ENCODE peak calls at places on chromosomes 1 and 21, in eight cellular contexts. Q is lower lobe of right lung, T is fibroblast of lung, L is A673, N is MM.1S, E is thoracic aorta, H is bronchial epithelial cell, P is sigmoid colon. Z is an unnamed sample.

GRCh38 chr1:103997631-103998030 is 247.9 kb downstream of the AMY1C start:
- DNase-seq in Q (no peak), T (no peak), L (no peak), N (no peak), E (no peak), H (no peak), P (no peak), Z (no peak)

GRCh38 chr1:206472454-206472853 is 2.2 kb downstream of the IKBKE start:
- DNase-seq in Q (peak), T (peak), L (peak), N (no peak), E (no peak), H (peak), P (no peak), Z (peak)

GRCh38 chr1:197915797-197916686 is 1.1 kb upstream of the LHX9 start:
- DNase-seq in Q (peak), T (peak), L (peak), N (peak), E (no peak), H (peak), P (no peak), Z (no peak)

GRCh38 chr1:2972879-2973575 is 48.2 kb upstream of the ACTRT2 start:
- DNase-seq in Q (no peak), T (no peak), L (no peak), N (no peak), E (no peak), H (no peak), P (peak), Z (no peak)

GRCh38 chr1:59971464-59971911 is 44.9 kb upstream of the CYP2J2 start:
- DNase-seq in Q (peak), T (peak), L (peak), N (peak), E (peak), H (peak), P (peak), Z (peak)

GRCh38 chr1:241730031-241730430 is 78.0 kb downstream of the WDR64 start:
- DNase-seq in Q (no peak), T (no peak), L (no peak), N (no peak), E (no peak), H (no peak), P (no peak), Z (no peak)

GRCh38 chr21:20790113-20790512 is 208.1 kb upstream of the NCAM2 start:
- DNase-seq in Q (no peak), T (no peak), L (no peak), N (no peak), E (no peak), H (no peak), P (no peak), Z (no peak)

GRCh38 chr1:224205438-224205840 is 22.4 kb downstream of the DEGS1 start:
- DNase-seq in Q (no peak), T (peak), L (no peak), N (no peak), E (no peak), H (peak), P (no peak), Z (peak)

GRCh38 chr1:230807029-230807428 is 59.8 kb downstream of the CAPN9 start:
- DNase-seq in Q (no peak), T (no peak), L (no peak), N (no peak), E (peak), H (no peak), P (peak), Z (no peak)

GRCh38 chr1:156060937-156061636 is at the start of gene RAB25:
- DNase-seq in Q (peak), T (no peak), L (peak), N (no peak), E (no peak), H (peak), P (no peak), Z (no peak)

GRCh38 chr1:159100589-159100988 is 24.0 kb upstream of the AIM2 start:
- DNase-seq in Q (no peak), T (no peak), L (no peak), N (no peak), E (no peak), H (no peak), P (no peak), Z (no peak)

GRCh38 chr1:218426343-218426657 is 81.2 kb downstream of the TGFB2 start:
- DNase-seq in Q (no peak), T (peak), L (no peak), N (no peak), E (no peak), H (peak), P (peak), Z (no peak)

GRCh38 chr1:11550664-11551283 is 71.8 kb downstream of the DISP3 start:
- DNase-seq in Q (no peak), T (peak), L (peak), N (peak), E (no peak), H (peak), P (no peak), Z (peak)

GRCh38 chr1:33387512-33388079 is 43.3 kb downstream of the PHC2 start:
- DNase-seq in Q (no peak), T (peak), L (no peak), N (no peak), E (no peak), H (peak), P (no peak), Z (no peak)

GRCh38 chr1:4061521-4062031 is 161.5 kb upstream of the C1orf174 start:
- DNase-seq in Q (no peak), T (no peak), L (no peak), N (no peak), E (no peak), H (no peak), P (no peak), Z (no peak)

GRCh38 chr1:155053531-155054105 is 2.5 kb downstream of the ADAM15 start:
- DNase-seq in Q (no peak), T (no peak), L (no peak), N (no peak), E (no peak), H (no peak), P (no peak), Z (no peak)

GRCh38 chr1:155060736-155061135 is 2.8 kb upstream of the EFNA4 start:
- DNase-seq in Q (no peak), T (no peak), L (no peak), N (no peak), E (no peak), H (no peak), P (no peak), Z (no peak)

GRCh38 chr1:155057104-155057503 is 6.0 kb downstream of the ADAM15 start:
- DNase-seq in Q (no peak), T (no peak), L (no peak), N (no peak), E (no peak), H (no peak), P (no peak), Z (no peak)

GRCh38 chr1:155061381-155062150 is 2.0 kb upstream of the EFNA4 start:
- DNase-seq in Q (peak), T (peak), L (peak), N (peak), E (peak), H (peak), P (peak), Z (peak)

GRCh38 chr1:155057788-155058211 is 5.7 kb upstream of the EFNA4 start:
- DNase-seq in Q (no peak), T (no peak), L (no peak), N (no peak), E (no peak), H (no peak), P (no peak), Z (no peak)
- TF ChIP-seq CTCF in Q (no peak), T (no peak), L (peak), N (peak), E (no peak), H (no peak), P (no peak), Z (peak)

GRCh38 chr1:23166854-23167253 is 1.8 kb downstream of the LUZP1 start:
- DNase-seq in Q (no peak), T (no peak), L (peak), N (no peak), E (no peak), H (no peak), P (no peak), Z (no peak)
- H3K4me3 ChIP-seq in Q (peak), T (peak), L (peak), N (no peak), E (peak), H (peak), P (peak), Z (peak)

DNA sequence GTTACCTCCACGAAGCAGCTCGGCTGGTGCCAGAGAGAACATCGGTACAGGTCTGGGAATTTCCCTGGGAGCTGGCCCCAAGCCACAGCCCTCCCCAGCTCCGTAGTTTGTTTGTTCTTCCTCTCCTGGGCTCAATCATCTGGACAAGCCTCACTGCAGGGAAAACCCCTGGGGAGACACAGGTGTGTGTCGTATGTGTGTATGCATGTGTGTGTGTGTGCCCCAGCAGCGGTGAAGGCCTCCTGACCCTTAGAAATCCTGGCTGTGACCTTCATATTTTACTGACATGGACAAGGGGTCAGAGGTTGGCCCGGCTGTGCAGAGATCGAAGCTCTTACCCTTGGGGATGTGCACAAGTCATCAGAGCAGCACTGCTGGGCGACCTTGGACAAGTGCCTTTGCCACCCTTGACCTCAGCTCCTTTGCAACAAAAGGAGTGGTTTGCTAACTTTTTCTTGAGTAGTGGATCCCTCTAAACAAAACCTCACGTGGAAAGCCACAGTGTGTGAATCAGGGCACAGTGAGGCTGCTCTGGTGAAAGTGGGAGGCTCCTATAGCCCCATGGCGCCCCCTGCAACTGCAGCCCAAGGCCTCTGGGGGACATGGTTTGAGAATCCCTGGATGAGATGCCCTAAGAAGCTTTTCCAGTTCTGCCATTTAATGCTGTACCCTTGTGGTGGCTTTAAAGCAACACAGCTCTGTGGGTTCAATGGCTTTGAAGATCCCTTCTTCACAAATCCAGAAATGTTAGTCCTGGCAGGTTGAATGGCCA is 12.3 kb upstream of the IL22RA1 start:
- DNase-seq in Q (no peak), T (no peak), L (peak), N (no peak), E (no peak), H (peak), P (no peak), Z (peak)
- TF ChIP-seq CTCF in Q (no peak), T (no peak), L (peak), N (peak), E (no peak), H (no peak), P (no peak), Z (no peak)

DNA sequence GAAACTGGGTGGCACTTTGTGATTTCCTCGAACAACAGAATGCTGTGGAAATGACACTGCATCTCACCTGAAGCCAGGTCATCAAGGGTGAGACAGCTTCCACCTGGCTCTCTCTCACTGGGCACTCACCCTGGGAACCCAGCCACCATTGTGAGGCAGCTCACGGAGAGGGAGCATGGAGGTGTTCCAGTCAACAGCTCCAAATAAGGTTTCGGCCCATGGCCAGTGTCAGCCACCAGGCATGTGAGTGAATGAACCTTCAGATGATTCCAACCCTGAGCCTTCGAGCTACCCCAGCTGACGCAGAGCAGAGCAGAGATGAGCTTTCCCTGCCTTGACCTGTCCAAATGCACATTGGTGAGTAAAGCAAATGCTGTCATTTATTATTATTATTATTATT is 58.1 kb downstream of the SYDE2 start:
- DNase-seq in Q (no peak), T (no peak), L (no peak), N (no peak), E (no peak), H (no peak), P (no peak), Z (no peak)
- H3K4me3 ChIP-seq in Q (no peak), T (no peak), L (no peak), N (no peak), E (no peak), H (no peak), P (no peak), Z (no peak)